ENCODE peak calls at places on chromosomes 11 and 22, in eight cellular contexts. O is GM23248, Z is HCT116, C is neural progenitor cell, A is GM23338, U is hepatocyte, P is MM.1S, V is OCI-LY7. S is an unnamed sample. For H4K20me1, the result is how much of the 10 kb centered on the place peaks cover.

GRCh38 chr22:38347944-38348750 is 30.9 kb upstream of the CSNK1E start:
- DNase-seq in P (no peak), Z (no peak), U (no peak), C (no peak), O (peak), A (no peak), V (no peak), S (peak)

GRCh38 chr11:46050065-46050464 is 71.2 kb downstream of the PHF21A start:
- DNase-seq in A (peak), O (peak), Z (peak), V (no peak), U (peak), C (peak), P (no peak), S (peak)

GRCh38 chr11:18594999-18595749 is 4.4 kb upstream of the MISFA start:
- DNase-seq in Z (no peak), C (no peak), P (no peak), O (peak), V (no peak), U (peak), A (no peak), S (peak)

GRCh38 chr11:29914203-29914930 is 102.5 kb downstream of the KCNA4 start:
- DNase-seq in O (peak), U (peak), P (no peak), V (no peak), Z (no peak), C (no peak), A (no peak), S (no peak)

GRCh38 chr11:93517611-93518010 is 25.6 kb downstream of the SMCO4 start:
- DNase-seq in C (no peak), U (no peak), A (no peak), O (no peak), V (no peak), Z (no peak), P (no peak), S (no peak)

GRCh38 chr11:57903441-57904123 is 120.1 kb upstream of the OR9Q1 start:
- DNase-seq in Z (peak), C (no peak), A (no peak), U (peak), V (no peak), P (no peak), O (peak), S (peak)

GRCh38 chr11:9806946-9807687 is 143.2 kb downstream of the SWAP70 start:
- DNase-seq in V (no peak), Z (no peak), U (no peak), P (no peak), C (no peak), O (no peak), A (no peak), S (no peak)

GRCh38 chr22:47213571-47214230 is 451.3 kb downstream of the TBC1D22A start:
- DNase-seq in C (peak), Z (peak), U (no peak), P (peak), V (peak), O (peak), A (peak), S (peak)

GRCh38 chr11:65468874-65469333 is 29.9 kb upstream of the MALAT1 start:
- DNase-seq in Z (peak), U (peak), C (peak), A (peak), O (peak), V (peak), P (peak), S (peak)

GRCh38 chr11:89119426-89119825 is 53.6 kb upstream of the GRM5 start:
- DNase-seq in Z (no peak), O (no peak), A (peak), P (no peak), C (peak), V (no peak), U (no peak), S (no peak)

GRCh38 chr11:126284829-126285228 is 1.9 kb downstream of the TIRAP start:
- DNase-seq in C (no peak), O (peak), U (peak), P (peak), Z (no peak), A (no peak), V (peak), S (peak)

GRCh38 chr11:61577383-61578118 is 3.3 kb downstream of the SYT7 start:
- DNase-seq in C (peak), U (peak), V (no peak), Z (no peak), P (no peak), A (peak), O (peak), S (peak)

GRCh38 chr11:45106440-45106839 is 40.0 kb upstream of the PRDM11 start:
- DNase-seq in A (no peak), U (no peak), O (no peak), C (no peak), Z (no peak), P (no peak), V (no peak), S (no peak)

GRCh38 chr11:118921929-118922744 is 3.6 kb downstream of the BCL9L start:
- DNase-seq in A (peak), C (peak), Z (no peak), O (peak), P (no peak), V (no peak), U (peak), S (peak)

GRCh38 chr11:57792060-57792541 is 30.5 kb downstream of the CTNND1 start:
- DNase-seq in A (no peak), P (no peak), C (no peak), U (no peak), Z (no peak), O (no peak), V (no peak), S (no peak)

GRCh38 chr22:38732251-38732815 is 23.5 kb downstream of the SUN2 start:
- DNase-seq in O (no peak), U (no peak), A (no peak), V (no peak), C (no peak), Z (no peak), P (peak), S (no peak)

GRCh38 chr22:48574776-48575566 is 1252.7 kb downstream of the BRD1 start:
- DNase-seq in U (peak), O (peak), P (peak), Z (no peak), A (peak), V (no peak), C (peak), S (no peak)

GRCh38 chr22:44325718-44326548 is 13.2 kb upstream of the SHISAL1 start:
- DNase-seq in U (no peak), P (no peak), V (no peak), Z (no peak), A (no peak), O (peak), C (peak), S (peak)

GRCh38 chr11:101428918-101429317 is 154.9 kb downstream of the TRPC6 start:
- DNase-seq in O (peak), A (peak), Z (peak), V (peak), C (peak), U (peak), P (peak), S (peak)

GRCh38 chr11:19730373-19730772 is 17.7 kb downstream of the NAV2 start:
- DNase-seq in V (no peak), P (no peak), A (no peak), C (no peak), O (peak), U (peak), Z (no peak), S (no peak)

GRCh38 chr22:46522743-46523300 is 14.6 kb downstream of the CELSR1 start:
- DNase-seq in U (peak), A (no peak), C (no peak), O (no peak), P (no peak), V (no peak), Z (no peak), S (no peak)

GRCh38 chr22:36884314-36885158 is 23.7 kb downstream of the NCF4 start:
- DNase-seq in P (no peak), A (no peak), O (peak), C (no peak), U (no peak), V (no peak), Z (no peak), S (no peak)

GRCh38 chr11:74646964-74647363 is 54.6 kb downstream of the POLD3 start:
- DNase-seq in C (peak), V (no peak), U (no peak), P (no peak), O (no peak), A (peak), Z (no peak), S (no peak)

GRCh38 chr11:28674432-28675076 is 566.4 kb downstream of the METTL15 start:
- DNase-seq in P (no peak), O (peak), A (peak), U (peak), V (peak), Z (peak), C (peak), S (peak)
- TF ChIP-seq EZH2phosphoT487 in P (no peak), O (no peak), A (no peak), U (no peak), V (no peak), Z (no peak), C (no peak), S (no peak)

GRCh38 chr11:749731-750130 is 2.5 kb downstream of the TALDO1 start:
- DNase-seq in Z (no peak), A (no peak), U (no peak), V (no peak), O (peak), P (no peak), C (no peak), S (no peak)
- H4K20me1 ChIP-seq in Z (under half), A (under half), U (under half), V (under half), O (under half), P (under half), C (under half), S (under half)

DNA sequence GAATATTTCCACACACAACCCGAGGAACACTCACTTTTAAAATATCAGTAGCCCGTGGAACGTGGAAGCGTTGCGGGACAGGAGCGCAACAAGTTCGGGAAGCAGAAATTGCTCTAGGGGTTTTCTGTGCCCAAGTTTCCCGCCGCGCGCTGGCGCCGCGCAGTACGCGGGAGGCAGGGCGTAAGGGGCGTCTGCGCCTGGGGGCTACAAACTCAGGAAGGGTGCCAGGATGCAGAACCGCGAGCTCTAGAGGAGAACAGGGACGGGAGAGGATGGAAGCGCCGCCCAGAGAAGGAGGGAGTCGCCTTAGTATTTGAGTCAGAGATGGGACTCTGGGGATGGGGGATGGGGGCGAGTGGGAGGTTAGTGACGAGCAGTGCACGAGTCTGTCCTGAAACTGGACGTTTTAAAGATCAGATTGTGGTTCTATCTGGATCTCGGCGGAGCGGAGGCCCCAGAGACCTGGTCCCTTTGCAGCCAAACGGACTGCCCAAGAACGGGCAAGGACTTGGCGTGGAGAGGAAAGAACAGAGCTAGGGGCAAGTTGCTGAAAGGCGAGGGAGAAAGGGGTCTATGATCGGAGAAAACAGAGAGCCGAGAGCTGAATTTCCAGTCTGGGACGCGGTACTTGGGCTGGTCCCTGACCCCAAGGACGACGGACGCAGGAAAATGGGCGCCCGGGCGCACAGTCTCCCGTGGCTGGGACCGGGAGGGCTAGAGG is 4.7 kb downstream of the BSX start:
- DNase-seq in P (no peak), U (peak), C (peak), Z (no peak), A (peak), V (no peak), O (peak), S (no peak)
- H3K4me3 ChIP-seq in P (no peak), U (no peak), C (peak), Z (no peak), A (peak), V (no peak), O (peak), S (no peak)

GRCh38 chr11:3133456-3134217 is 31.5 kb downstream of the OSBPL5 start:
- DNase-seq in O (no peak), Z (no peak), A (no peak), U (no peak), C (no peak), P (no peak), V (no peak), S (no peak)
- TF ChIP-seq EZH2phosphoT487 in O (no peak), Z (no peak), A (no peak), U (no peak), C (no peak), P (no peak), V (no peak), S (no peak)

S was measured in PC-3.